ENCODE peak calls at places on chromosome 3, in nine cellular contexts. R is Panc1, D is HepG2, W is HCT116, K is prostate gland, O is endothelial cell of umbilical vein, V is upper lobe of left lung, C is breast epithelium, L is sigmoid colon. N is an unnamed sample.

GRCh38 chr3:115632026-115632425 is 8.7 kb downstream of the GAP43 start:
- DNase-seq in R (no peak), D (no peak), W (no peak), K (no peak), O (no peak), V (no peak), C (no peak), L (no peak), N (no peak)

GRCh38 chr3:46449755-46450552 is 14.8 kb downstream of the LTF start:
- DNase-seq in R (no peak), D (no peak), W (peak; percentile 24), K (no peak), O (no peak), V (no peak), C (no peak), L (no peak), N (no peak)

GRCh38 chr3:183824761-183825379 is 507 bp downstream of the MAP6D1 start:
- DNase-seq in R (no peak), D (no peak), W (no peak), K (no peak), O (peak; percentile 19), V (no peak), C (no peak), L (no peak), N (no peak)

GRCh38 chr3:64988188-64988587 is 300.4 kb upstream of the ADAMTS9 start:
- DNase-seq in R (no peak), D (no peak), W (no peak), K (no peak), O (peak; percentile 70), V (no peak), C (no peak), L (no peak), N (no peak)

GRCh38 chr3:138271189-138271794 is 58.4 kb downstream of the NME9 start:
- DNase-seq in R (no peak), D (no peak), W (no peak), K (no peak), O (no peak), V (no peak), C (no peak), L (no peak), N (no peak)

GRCh38 chr3:74314696-74315095 is 299.8 kb downstream of the CNTN3 start:
- DNase-seq in R (no peak), D (no peak), W (no peak), K (no peak), O (no peak), V (no peak), C (no peak), L (no peak), N (no peak)

GRCh38 chr3:119647843-119648575 is 12.4 kb downstream of the POPDC2 start:
- DNase-seq in R (no peak), D (no peak), W (no peak), K (no peak), O (no peak), V (no peak), C (no peak), L (no peak), N (no peak)

GRCh38 chr3:14474363-14475081 is 65.6 kb downstream of the GRIP2 start:
- DNase-seq in R (no peak), D (no peak), W (no peak), K (no peak), O (no peak), V (no peak), C (no peak), L (no peak), N (no peak)

GRCh38 chr3:172061724-172062184 is 22.4 kb downstream of the FNDC3B start:
- DNase-seq in R (no peak), D (peak; percentile 88), W (no peak), K (peak; percentile 27), O (peak; percentile 69), V (no peak), C (no peak), L (no peak), N (no peak)

GRCh38 chr3:141845407-141846049 is 30.9 kb upstream of the ATP1B3 start:
- DNase-seq in R (no peak), D (no peak), W (no peak), K (no peak), O (no peak), V (no peak), C (no peak), L (no peak), N (no peak)

GRCh38 chr3:123723527-123724168 is 138.8 kb upstream of the HACD2 start:
- DNase-seq in R (peak; percentile 76), D (peak; percentile 62), W (peak; percentile 73), K (peak; percentile 55), O (peak; percentile 78), V (no peak), C (peak; percentile 59), L (peak; percentile 79), N (no peak)

GRCh38 chr3:67437090-67437489 is 217.3 kb downstream of the SUCLG2 start:
- DNase-seq in R (no peak), D (peak; percentile 10), W (no peak), K (no peak), O (no peak), V (no peak), C (no peak), L (no peak), N (no peak)

GRCh38 chr3:23676093-23676492 is 129.7 kb upstream of the UBE2E1 start:
- DNase-seq in R (no peak), D (no peak), W (no peak), K (no peak), O (no peak), V (no peak), C (no peak), L (no peak), N (no peak)

GRCh38 chr3:41673643-41674042 is 288.3 kb downstream of the ULK4 start:
- DNase-seq in R (no peak), D (no peak), W (no peak), K (no peak), O (no peak), V (no peak), C (no peak), L (no peak), N (no peak)

GRCh38 chr3:189394599-189395121 is 222.9 kb downstream of the TPRG1 start:
- DNase-seq in R (no peak), D (no peak), W (no peak), K (no peak), O (no peak), V (no peak), C (no peak), L (no peak), N (no peak)

GRCh38 chr3:156620901-156621300 is 53.5 kb upstream of the TIPARP start:
- DNase-seq in R (no peak), D (no peak), W (no peak), K (no peak), O (no peak), V (no peak), C (no peak), L (no peak), N (no peak)

GRCh38 chr3:111936191-111936841 is 42.5 kb upstream of the ABHD10 start:
- DNase-seq in R (no peak), D (no peak), W (peak; percentile 60), K (no peak), O (peak; percentile 84), V (no peak), C (no peak), L (no peak), N (no peak)

GRCh38 chr3:120057626-120058025 is 36.6 kb downstream of the GSK3B start:
- DNase-seq in R (no peak), D (no peak), W (no peak), K (no peak), O (no peak), V (no peak), C (no peak), L (no peak), N (no peak)

GRCh38 chr3:171458056-171458856 is 1.9 kb downstream of the TNIK start:
- DNase-seq in R (no peak), D (no peak), W (no peak), K (no peak), O (peak; percentile 44), V (peak; percentile 42), C (no peak), L (no peak), N (no peak)

GRCh38 chr3:119318871-119319270 is 24.7 kb downstream of the ARHGAP31 start:
- DNase-seq in R (no peak), D (no peak), W (no peak), K (no peak), O (no peak), V (no peak), C (no peak), L (no peak), N (no peak)

DNA sequence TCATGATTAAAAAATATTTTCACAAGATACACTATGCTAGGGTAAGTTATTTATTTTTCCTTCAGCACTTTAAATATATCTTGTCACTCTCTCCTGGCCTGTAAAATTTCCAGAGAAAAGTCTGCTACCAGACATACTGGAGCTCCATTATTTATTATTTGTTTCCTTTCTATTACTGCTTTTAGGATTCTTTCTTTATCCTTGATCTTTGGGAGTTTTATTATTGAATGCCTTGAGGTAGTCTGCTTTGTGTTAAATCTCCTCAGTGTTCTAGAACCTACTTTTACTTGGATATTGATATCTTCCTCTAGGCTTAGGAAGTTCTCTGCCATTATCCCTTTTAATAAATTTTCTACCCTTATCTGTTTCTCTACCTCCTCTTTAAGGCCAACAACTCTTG is 142.0 kb upstream of the TGFBR2 start:
- DNase-seq in R (no peak), D (no peak), W (no peak), K (no peak), O (no peak), V (no peak), C (no peak), L (no peak), N (no peak)
- TF ChIP-seq POLR2AphosphoS5 in R (no peak), D (no peak), W (no peak), K (no peak), O (no peak), V (no peak), C (no peak), L (peak; percentile 53), N (no peak)

DNA sequence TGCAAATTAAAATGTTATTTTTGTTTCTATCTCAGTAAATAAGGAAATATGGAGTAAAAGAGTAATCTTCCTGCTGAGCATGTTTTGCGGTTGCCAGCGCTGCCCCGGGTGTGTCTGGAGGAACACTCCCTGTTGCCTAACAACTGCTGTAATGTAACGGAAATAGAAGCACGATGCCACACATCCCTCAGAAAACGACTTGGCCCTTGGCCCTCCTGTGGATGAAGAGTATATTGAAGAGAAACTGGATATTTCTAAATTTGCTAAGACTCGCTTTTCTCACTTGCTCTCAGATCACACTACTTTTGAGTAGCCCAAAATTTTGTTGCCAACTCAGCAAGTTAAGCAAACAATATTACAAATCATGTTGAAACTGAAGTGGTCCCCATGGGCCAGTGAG is 18.9 kb downstream of the CX3CR1 start:
- DNase-seq in R (peak; percentile 33), D (peak; percentile 19), W (peak; percentile 18), K (peak; percentile 37), O (peak; percentile 66), V (no peak), C (peak; percentile 80), L (peak; percentile 89), N (no peak)
- TF ChIP-seq POLR2AphosphoS5 in R (no peak), D (no peak), W (no peak), K (peak; percentile 38), O (no peak), V (peak; percentile 86), C (peak; percentile 65), L (peak; percentile 55), N (peak; percentile 74)

GRCh38 chr3:39415983-39416382 is 9.5 kb downstream of the RPSA start:
- DNase-seq in R (no peak), D (no peak), W (no peak), K (no peak), O (no peak), V (no peak), C (no peak), L (no peak), N (no peak)
- TF ChIP-seq POLR2AphosphoS5 in R (no peak), D (no peak), W (no peak), K (no peak), O (no peak), V (no peak), C (no peak), L (no peak), N (no peak)

GRCh38 chr3:94587291-94587690 is 524.4 kb downstream of the NSUN3 start:
- DNase-seq in R (no peak), D (no peak), W (no peak), K (peak; percentile 20), O (no peak), V (no peak), C (no peak), L (no peak), N (no peak)
- TF ChIP-seq POLR2AphosphoS5 in R (no peak), D (no peak), W (no peak), K (peak; percentile 68), O (no peak), V (no peak), C (no peak), L (no peak), N (no peak)

N was measured in esophagus muscularis mucosa.